ENCODE peak calls at places on chromosomes 12 and 14, in five cellular contexts. C, M, H, X and Q are unnamed samples.

GRCh38 chr14:23147676-23148075 is 28.6 kb upstream of the CEBPE start:
- DNase-seq in C (no peak), M (no peak), H (no peak), X (no peak), Q (no peak)

GRCh38 chr12:1474567-1475153 is 119.7 kb downstream of the FBXL14 start:
- DNase-seq in C (no peak), M (no peak), H (peak; percentile 78), X (no peak), Q (no peak)

GRCh38 chr12:9751204-9752144 is 9.2 kb downstream of the CD69 start:
- DNase-seq in C (peak; percentile 27), M (no peak), H (no peak), X (no peak), Q (no peak)

GRCh38 chr14:51225751-51226150 is 14.3 kb upstream of the TMX1 start:
- DNase-seq in C (no peak), M (no peak), H (no peak), X (no peak), Q (no peak)

GRCh38 chr12:94297325-94297724 is 148.9 kb downstream of the PLXNC1 start:
- DNase-seq in C (no peak), M (no peak), H (no peak), X (no peak), Q (no peak)

GRCh38 chr12:56785874-56786273 is 22.8 kb downstream of the HSD17B6 start:
- DNase-seq in C (no peak), M (no peak), H (no peak), X (no peak), Q (no peak)

GRCh38 chr12:101795786-101796185 is 35.0 kb downstream of the GNPTAB start:
- DNase-seq in C (no peak), M (no peak), H (no peak), X (no peak), Q (no peak)

GRCh38 chr14:57979376-57980048 is 113.6 kb upstream of the SLC35F4 start:
- DNase-seq in C (no peak), M (no peak), H (no peak), X (no peak), Q (no peak)

GRCh38 chr14:98278805-98279204 is 993.2 kb downstream of the BCL11B start:
- DNase-seq in C (no peak), M (no peak), H (no peak), X (no peak), Q (no peak)

GRCh38 chr12:87182696-87183233 is 846.4 kb downstream of the C12orf50 start:
- DNase-seq in C (no peak), M (no peak), H (peak; percentile 30), X (no peak), Q (no peak)

GRCh38 chr12:96219700-96220206 is 25.6 kb downstream of the ELK3 start:
- DNase-seq in C (peak; percentile 50), M (no peak), H (peak; percentile 25), X (no peak), Q (no peak)

GRCh38 chr14:84894254-84894653 is 635.7 kb upstream of the FLRT2 start:
- DNase-seq in C (no peak), M (no peak), H (no peak), X (no peak), Q (no peak)

GRCh38 chr12:71972441-71973074 is 33.9 kb downstream of the TPH2 start:
- DNase-seq in C (no peak), M (no peak), H (no peak), X (no peak), Q (no peak)

GRCh38 chr12:92145481-92145730 is 240 bp downstream of the BTG1 start:
- DNase-seq in C (no peak), M (no peak), H (no peak), X (no peak), Q (no peak)

GRCh38 chr12:28930704-28931103 is 218.4 kb upstream of the FAR2 start:
- DNase-seq in C (no peak), M (no peak), H (no peak), X (no peak), Q (no peak)

GRCh38 chr14:91223028-91223783 is 21.3 kb downstream of the GPR68 start:
- DNase-seq in C (no peak), M (no peak), H (no peak), X (no peak), Q (no peak)

GRCh38 chr12:93229494-93230310 is 148.0 kb upstream of the NUDT4 start:
- DNase-seq in C (peak; percentile 48), M (no peak), H (no peak), X (no peak), Q (no peak)

GRCh38 chr14:54579606-54580005 is 12.7 kb downstream of the SAMD4A start:
- DNase-seq in C (no peak), M (no peak), H (no peak), X (no peak), Q (no peak)
- TF ChIP-seq SUZ12 in C (no peak), M (no peak), H (no peak), X (no peak), Q (no peak)

DNA sequence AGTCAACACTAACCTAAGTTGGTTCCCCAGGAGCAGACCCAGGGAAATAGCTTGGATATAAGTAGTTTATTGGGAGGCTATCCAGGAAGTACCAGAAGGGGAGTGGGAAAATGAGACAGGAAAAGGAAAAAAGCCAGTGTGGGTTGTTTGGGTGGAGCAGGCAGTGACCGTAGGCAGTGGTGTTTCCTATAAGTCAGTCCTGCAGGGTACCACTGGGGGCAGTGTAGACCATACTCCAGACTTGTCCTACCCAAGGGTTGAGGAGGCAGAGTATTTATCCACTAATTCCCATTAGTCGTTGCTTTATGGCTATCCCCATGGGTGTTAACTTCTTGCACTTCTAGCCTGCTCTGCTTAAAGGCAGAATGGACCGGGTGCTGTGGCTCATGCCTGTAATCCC is 6.4 kb upstream of the CCDC60 start:
- DNase-seq in C (peak; percentile 6), M (peak; percentile 77), H (peak; percentile 54), X (no peak), Q (peak; percentile 57)
- TF ChIP-seq SUZ12 in C (no peak), M (no peak), H (no peak), X (no peak), Q (no peak)

GRCh38 chr14:59246566-59246965 is 58.1 kb downstream of the DAAM1 start:
- DNase-seq in C (no peak), M (no peak), H (no peak), X (no peak), Q (no peak)
- TF ChIP-seq SUZ12 in C (no peak), M (no peak), H (no peak), X (no peak), Q (no peak)

DNA sequence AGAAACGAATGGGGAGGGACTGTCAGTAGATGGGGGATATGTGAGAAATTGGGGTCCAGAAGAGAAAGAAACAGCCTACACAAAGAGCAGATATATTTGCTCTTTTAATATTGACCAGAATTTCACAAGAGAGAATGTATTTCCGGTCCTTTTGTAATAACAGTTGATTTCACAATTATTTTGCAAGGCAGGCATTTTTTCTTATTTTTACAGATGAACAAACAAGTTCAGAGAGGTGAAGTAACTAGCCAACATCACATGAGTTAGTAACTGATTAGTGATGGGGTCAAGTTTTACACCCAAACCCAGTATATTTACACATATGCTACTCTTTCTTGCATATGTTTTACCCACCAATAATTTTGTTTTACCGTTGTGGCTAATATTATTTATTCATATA is 188.2 kb downstream of the NAV3 start:
- DNase-seq in C (peak; percentile 2), M (no peak), H (no peak), X (no peak), Q (no peak)
- TF ChIP-seq SUZ12 in C (no peak), M (no peak), H (no peak), X (no peak), Q (no peak)

GRCh38 chr14:75452900-75453816 is 25.3 kb downstream of the JDP2 start:
- DNase-seq in C (peak; percentile 86), M (peak; percentile 82), H (peak; percentile 86), X (no peak), Q (no peak)

GRCh38 chr14:75456069-75457023 is 28.5 kb downstream of the JDP2 start:
- DNase-seq in C (no peak), M (no peak), H (no peak), X (no peak), Q (no peak)

GRCh38 chr14:75453817-75454434 is 26.1 kb downstream of the JDP2 start:
- DNase-seq in C (no peak), M (no peak), H (no peak), X (peak; percentile 61), Q (no peak)

GRCh38 chr14:75457024-75457390 is 29.2 kb downstream of the JDP2 start:
- DNase-seq in C (no peak), M (no peak), H (no peak), X (no peak), Q (no peak)

DNA sequence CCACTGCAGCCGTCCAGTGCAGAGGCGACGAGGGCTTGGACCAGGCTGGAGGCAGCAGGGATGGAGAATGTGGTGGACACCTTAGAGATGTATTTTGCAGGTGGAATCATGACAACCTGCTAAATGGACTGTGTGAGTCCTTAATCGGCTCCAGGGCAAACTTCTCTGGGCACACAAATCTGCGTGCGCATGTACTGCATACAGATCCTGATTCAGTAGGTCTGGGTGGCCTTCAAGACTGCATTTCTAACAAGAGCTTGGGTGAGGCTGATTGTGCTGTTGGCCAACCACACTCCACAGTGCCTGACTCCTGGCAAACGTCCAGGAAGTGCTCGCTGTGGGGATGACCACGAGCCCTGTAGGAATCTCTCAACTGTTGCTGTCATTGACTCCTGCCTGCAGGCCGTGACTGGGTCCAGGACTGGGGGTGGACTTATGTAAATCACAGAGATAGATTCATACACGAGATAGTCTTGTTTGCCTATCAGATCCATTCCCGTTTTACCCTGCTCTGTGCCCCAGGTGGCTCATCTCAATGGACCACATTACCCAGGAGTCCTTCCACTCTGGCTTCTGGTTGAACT is 27.2 kb downstream of the JDP2 start:
- DNase-seq in C (peak; percentile 15), M (no peak), H (no peak), X (no peak), Q (no peak)
- TF ChIP-seq SUZ12 in C (no peak), M (no peak), H (no peak), X (no peak), Q (no peak)

DNA sequence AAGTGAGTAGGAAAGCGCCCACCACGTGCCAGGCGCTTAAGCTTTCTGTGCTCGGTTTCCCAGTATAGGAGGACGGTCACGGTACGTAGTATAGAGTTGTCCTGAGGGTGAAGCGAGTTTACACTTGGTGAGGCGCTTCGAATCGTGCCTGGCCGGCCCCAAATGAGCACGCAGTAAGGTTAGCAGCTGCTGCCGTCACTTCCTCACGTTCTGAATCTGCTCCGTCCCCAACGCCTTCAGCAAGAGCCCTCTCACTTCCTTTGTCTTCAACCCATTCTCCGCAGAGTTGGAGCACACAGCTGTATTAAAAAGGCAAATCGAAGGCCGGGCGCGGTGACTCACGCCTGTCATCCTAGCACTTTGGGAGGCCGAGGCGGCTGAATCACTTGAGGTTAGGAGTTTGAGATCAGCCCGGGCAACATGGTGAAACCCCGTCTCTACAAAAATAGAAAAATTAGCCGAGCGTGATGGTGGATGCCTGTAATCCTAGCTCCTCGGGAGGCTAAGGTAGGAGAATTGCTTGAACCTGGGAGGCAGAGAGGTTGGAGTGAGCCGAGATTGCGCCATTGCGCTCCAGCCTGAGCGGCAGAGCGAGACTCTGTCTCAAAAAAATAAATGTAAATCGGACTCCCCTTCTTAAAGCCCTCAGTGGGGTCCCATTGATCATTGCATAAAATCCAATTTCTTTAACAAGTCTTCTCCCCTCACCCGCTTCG is 725 bp downstream of the TDP1 start:
- DNase-seq in C (peak; percentile 46), M (no peak), H (no peak), X (peak; percentile 48), Q (peak; percentile 17)
- TF ChIP-seq SUZ12 in C (no peak), M (no peak), H (no peak), X (no peak), Q (no peak)